ENCODE peak calls at places on chromosome 6, in five cellular contexts. One of them, this sample, is unnamed.

GRCh38 chr6:31543639-31544038 is 1.8 kb upstream of the DDX39B start:
- DNase-seq in left colon: no peak
- DNase-seq in kidney tubule cell: no peak
- DNase-seq in DMS153: no peak
- DNase-seq in hippocampal formation: no peak
- DNase-seq in this sample: no peak

GRCh38 chr6:16061833-16062232 is 67.1 kb upstream of the MYLIP start:
- DNase-seq in left colon: no peak
- DNase-seq in kidney tubule cell: peak; percentile 50
- DNase-seq in DMS153: no peak
- DNase-seq in hippocampal formation: no peak
- DNase-seq in this sample: no peak

GRCh38 chr6:129590408-129591022 is 119.5 kb downstream of the ARHGAP18 start:
- DNase-seq in left colon: no peak
- DNase-seq in kidney tubule cell: no peak
- DNase-seq in DMS153: no peak
- DNase-seq in hippocampal formation: no peak
- DNase-seq in this sample: no peak

GRCh38 chr6:14231071-14231483 is 113.5 kb downstream of the CD83 start:
- DNase-seq in left colon: no peak
- DNase-seq in kidney tubule cell: peak; percentile 70
- DNase-seq in DMS153: no peak
- DNase-seq in hippocampal formation: no peak
- DNase-seq in this sample: no peak

GRCh38 chr6:166167258-166167731 is 356 bp downstream of the TBXT start:
- DNase-seq in left colon: no peak
- DNase-seq in kidney tubule cell: no peak
- DNase-seq in DMS153: no peak
- DNase-seq in hippocampal formation: no peak
- DNase-seq in this sample: no peak

GRCh38 chr6:82083646-82084045 is 163.9 kb downstream of the IBTK start:
- DNase-seq in left colon: no peak
- DNase-seq in kidney tubule cell: no peak
- DNase-seq in DMS153: no peak
- DNase-seq in hippocampal formation: no peak
- DNase-seq in this sample: no peak

GRCh38 chr6:78701407-78701806 is 165.9 kb upstream of the IRAK1BP1 start:
- DNase-seq in left colon: no peak
- DNase-seq in kidney tubule cell: peak; percentile 71
- DNase-seq in DMS153: no peak
- DNase-seq in hippocampal formation: no peak
- DNase-seq in this sample: no peak

GRCh38 chr6:96015791-96016776 is at the start of gene FUT9:
- DNase-seq in left colon: no peak
- DNase-seq in kidney tubule cell: peak; percentile 5
- DNase-seq in DMS153: peak; percentile 82
- DNase-seq in hippocampal formation: peak; percentile 96
- DNase-seq in this sample: no peak

GRCh38 chr6:84606860-84607259 is 157.5 kb downstream of the TBX18 start:
- DNase-seq in left colon: no peak
- DNase-seq in kidney tubule cell: no peak
- DNase-seq in DMS153: no peak
- DNase-seq in hippocampal formation: no peak
- DNase-seq in this sample: no peak

GRCh38 chr6:154429711-154430110 is 73.1 kb upstream of the IPCEF1 start:
- DNase-seq in left colon: no peak
- DNase-seq in kidney tubule cell: no peak
- DNase-seq in DMS153: no peak
- DNase-seq in hippocampal formation: no peak
- DNase-seq in this sample: no peak

GRCh38 chr6:7769702-7770101 is 43.8 kb downstream of the BMP6 start:
- DNase-seq in left colon: no peak
- DNase-seq in kidney tubule cell: peak; percentile 10
- DNase-seq in DMS153: no peak
- DNase-seq in hippocampal formation: no peak
- DNase-seq in this sample: no peak

GRCh38 chr6:36612101-36612625 is 18.0 kb downstream of the SRSF3 start:
- DNase-seq in left colon: peak; percentile 5
- DNase-seq in kidney tubule cell: no peak
- DNase-seq in DMS153: no peak
- DNase-seq in hippocampal formation: no peak
- DNase-seq in this sample: no peak

GRCh38 chr6:139828751-139829519 is 454.5 kb upstream of the CITED2 start:
- DNase-seq in left colon: no peak
- DNase-seq in kidney tubule cell: peak; percentile 13
- DNase-seq in DMS153: no peak
- DNase-seq in hippocampal formation: no peak
- DNase-seq in this sample: no peak

This sample was measured in SK-N-MC.